ENCODE peak calls at places on chromosomes 4 and X, in seven cellular contexts. One of them, this sample, is unnamed.

GRCh38 chr4:21749936-21750335 is 198.6 kb downstream of the KCNIP4 start:
- DNase-seq in lower lobe of right lung: no peak
- DNase-seq in SK-N-SH: no peak
- DNase-seq in choroid plexus epithelial cell: no peak
- DNase-seq in GM12878: no peak
- DNase-seq in mucosa of descending colon: no peak
- DNase-seq in body of pancreas: no peak
- DNase-seq in this sample: peak; percentile 16

GRCh38 chrX:13103111-13103913 is 58.9 kb upstream of the FAM9C start:
- DNase-seq in GM12878: no peak
- DNase-seq in mucosa of descending colon: no peak
- DNase-seq in lower lobe of right lung: no peak
- DNase-seq in SK-N-SH: no peak
- DNase-seq in body of pancreas: no peak
- DNase-seq in choroid plexus epithelial cell: no peak
- DNase-seq in this sample: no peak

GRCh38 chr4:125043453-125043852 is 271.3 kb upstream of the FAT4 start:
- DNase-seq in SK-N-SH: no peak
- DNase-seq in mucosa of descending colon: no peak
- DNase-seq in choroid plexus epithelial cell: peak; percentile 61
- DNase-seq in body of pancreas: no peak
- DNase-seq in lower lobe of right lung: no peak
- DNase-seq in GM12878: no peak
- DNase-seq in this sample: no peak

GRCh38 chr4:12987284-12987683 is 496.9 kb downstream of the RAB28 start:
- DNase-seq in lower lobe of right lung: no peak
- DNase-seq in SK-N-SH: no peak
- DNase-seq in GM12878: no peak
- DNase-seq in mucosa of descending colon: no peak
- DNase-seq in body of pancreas: no peak
- DNase-seq in choroid plexus epithelial cell: no peak
- DNase-seq in this sample: no peak

GRCh38 chrX:119008122-119008744 is 33.8 kb downstream of the LONRF3 start:
- DNase-seq in mucosa of descending colon: no peak
- DNase-seq in body of pancreas: peak; percentile 25
- DNase-seq in GM12878: no peak
- DNase-seq in choroid plexus epithelial cell: peak; percentile 55
- DNase-seq in SK-N-SH: peak; percentile 43
- DNase-seq in lower lobe of right lung: no peak
- DNase-seq in this sample: peak; percentile 20

GRCh38 chr4:129335263-129335662 is 239.3 kb downstream of the C4orf33 start:
- DNase-seq in mucosa of descending colon: no peak
- DNase-seq in choroid plexus epithelial cell: no peak
- DNase-seq in lower lobe of right lung: no peak
- DNase-seq in SK-N-SH: no peak
- DNase-seq in body of pancreas: no peak
- DNase-seq in GM12878: no peak
- DNase-seq in this sample: no peak

GRCh38 chr4:110616162-110617062 is 6.5 kb downstream of the PITX2 start:
- DNase-seq in GM12878: no peak
- DNase-seq in choroid plexus epithelial cell: no peak
- DNase-seq in SK-N-SH: no peak
- DNase-seq in mucosa of descending colon: no peak
- DNase-seq in body of pancreas: no peak
- DNase-seq in lower lobe of right lung: no peak
- DNase-seq in this sample: no peak

GRCh38 chrX:34909151-34909550 is 33.4 kb upstream of the FAM47B start:
- DNase-seq in mucosa of descending colon: no peak
- DNase-seq in GM12878: no peak
- DNase-seq in lower lobe of right lung: no peak
- DNase-seq in choroid plexus epithelial cell: no peak
- DNase-seq in SK-N-SH: no peak
- DNase-seq in body of pancreas: no peak
- DNase-seq in this sample: no peak

GRCh38 chrX:40434947-40435346 is 145.8 kb upstream of the ATP6AP2 start:
- DNase-seq in lower lobe of right lung: no peak
- DNase-seq in mucosa of descending colon: no peak
- DNase-seq in SK-N-SH: peak; percentile 51
- DNase-seq in GM12878: no peak
- DNase-seq in body of pancreas: no peak
- DNase-seq in choroid plexus epithelial cell: peak; percentile 49
- DNase-seq in this sample: no peak

DNA sequence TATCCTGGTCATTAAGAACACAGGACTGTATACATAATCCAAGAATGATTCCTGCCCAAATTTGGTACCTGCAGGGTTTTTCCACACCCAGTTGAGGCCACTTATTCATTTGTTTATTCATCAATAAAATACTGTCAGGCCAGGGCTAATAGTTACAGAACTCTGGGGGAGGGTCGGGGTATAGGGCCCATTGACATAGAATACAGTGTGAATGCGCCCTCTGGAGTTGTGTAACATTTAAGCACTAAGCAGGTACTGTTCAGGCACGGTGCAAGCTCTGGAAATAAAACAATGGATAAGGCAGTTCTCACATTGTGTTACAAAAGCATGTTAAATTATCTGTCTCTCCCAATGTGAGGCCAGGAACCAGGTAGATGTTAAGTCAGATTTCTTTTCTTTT is 30.8 kb upstream of the LRBA start:
- DNase-seq in body of pancreas: no peak
- DNase-seq in SK-N-SH: peak; percentile 21
- DNase-seq in lower lobe of right lung: no peak
- DNase-seq in GM12878: no peak
- DNase-seq in choroid plexus epithelial cell: no peak
- DNase-seq in mucosa of descending colon: no peak
- DNase-seq in this sample: no peak
- TF ChIP-seq CTCF in body of pancreas: no peak
- TF ChIP-seq CTCF in SK-N-SH: peak; percentile 17
- TF ChIP-seq CTCF in lower lobe of right lung: no peak
- TF ChIP-seq CTCF in GM12878: peak; percentile 34
- TF ChIP-seq CTCF in choroid plexus epithelial cell: no peak
- TF ChIP-seq CTCF in mucosa of descending colon: no peak
- TF ChIP-seq CTCF in this sample: no peak

GRCh38 chrX:22320236-22320635 is 47.5 kb downstream of the CBLL2 start:
- DNase-seq in body of pancreas: no peak
- DNase-seq in GM12878: no peak
- DNase-seq in mucosa of descending colon: no peak
- DNase-seq in lower lobe of right lung: no peak
- DNase-seq in choroid plexus epithelial cell: no peak
- DNase-seq in SK-N-SH: no peak
- DNase-seq in this sample: no peak
- H3K4me3 ChIP-seq in body of pancreas: no peak overlapping the region
- H3K4me3 ChIP-seq in GM12878: no peak overlapping the region
- H3K4me3 ChIP-seq in mucosa of descending colon: no peak overlapping the region
- H3K4me3 ChIP-seq in lower lobe of right lung: no peak overlapping the region
- H3K4me3 ChIP-seq in choroid plexus epithelial cell: no peak overlapping the region
- H3K4me3 ChIP-seq in SK-N-SH: no peak overlapping the region
- H3K4me3 ChIP-seq in this sample: no peak overlapping the region

DNA sequence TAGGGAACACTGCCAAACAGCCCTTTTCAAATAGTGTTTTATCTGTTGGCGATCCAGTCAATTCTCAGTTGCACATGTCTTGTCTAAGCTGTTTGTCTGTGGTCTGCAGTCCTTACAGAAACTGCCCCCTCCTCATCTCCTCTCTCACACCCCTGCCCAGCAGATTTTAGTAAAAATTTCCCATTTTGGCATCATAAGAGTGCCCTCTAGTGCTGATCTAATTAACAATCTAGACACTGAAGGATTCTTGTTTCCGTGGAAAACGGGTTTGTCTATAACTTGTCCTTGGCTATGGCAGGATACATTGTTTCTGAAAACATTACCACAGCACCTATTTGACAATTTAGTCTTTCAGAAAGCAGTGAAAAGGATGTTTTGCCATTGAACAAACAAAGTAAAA is 227.2 kb upstream of the MBNL3 start:
- DNase-seq in choroid plexus epithelial cell: peak; percentile 4
- DNase-seq in GM12878: no peak
- DNase-seq in body of pancreas: no peak
- DNase-seq in lower lobe of right lung: no peak
- DNase-seq in mucosa of descending colon: no peak
- DNase-seq in SK-N-SH: peak; percentile 8
- DNase-seq in this sample: no peak
- TF ChIP-seq CTCF in choroid plexus epithelial cell: peak; percentile 36
- TF ChIP-seq CTCF in GM12878: peak; percentile 9
- TF ChIP-seq CTCF in body of pancreas: no peak
- TF ChIP-seq CTCF in lower lobe of right lung: no peak
- TF ChIP-seq CTCF in mucosa of descending colon: no peak
- TF ChIP-seq CTCF in SK-N-SH: peak; percentile 50
- TF ChIP-seq CTCF in this sample: peak; percentile 34

GRCh38 chr4:37073226-37073840 is 171.2 kb upstream of the NWD2 start:
- DNase-seq in GM12878: peak; percentile 8
- DNase-seq in lower lobe of right lung: no peak
- DNase-seq in body of pancreas: no peak
- DNase-seq in SK-N-SH: peak; percentile 26
- DNase-seq in mucosa of descending colon: no peak
- DNase-seq in choroid plexus epithelial cell: no peak
- DNase-seq in this sample: no peak
- H3K4me3 ChIP-seq in GM12878: no peak overlapping the region
- H3K4me3 ChIP-seq in lower lobe of right lung: no peak overlapping the region
- H3K4me3 ChIP-seq in body of pancreas: no peak overlapping the region
- H3K4me3 ChIP-seq in SK-N-SH: peak overlapping the region; percentile 67
- H3K4me3 ChIP-seq in mucosa of descending colon: no peak overlapping the region
- H3K4me3 ChIP-seq in choroid plexus epithelial cell: no peak overlapping the region
- H3K4me3 ChIP-seq in this sample: no peak overlapping the region

GRCh38 chr4:4306920-4307319 is 16.9 kb downstream of the ZBTB49 start:
- DNase-seq in mucosa of descending colon: no peak
- DNase-seq in GM12878: no peak
- DNase-seq in body of pancreas: no peak
- DNase-seq in lower lobe of right lung: no peak
- DNase-seq in choroid plexus epithelial cell: no peak
- DNase-seq in SK-N-SH: no peak
- DNase-seq in this sample: no peak

GRCh38 chr4:4308800-4309441 is 18.9 kb downstream of the ZBTB49 start:
- DNase-seq in lower lobe of right lung: no peak
- DNase-seq in SK-N-SH: no peak
- DNase-seq in body of pancreas: no peak
- DNase-seq in choroid plexus epithelial cell: peak; percentile 43
- DNase-seq in mucosa of descending colon: no peak
- DNase-seq in GM12878: no peak
- DNase-seq in this sample: peak; percentile 75

DNA sequence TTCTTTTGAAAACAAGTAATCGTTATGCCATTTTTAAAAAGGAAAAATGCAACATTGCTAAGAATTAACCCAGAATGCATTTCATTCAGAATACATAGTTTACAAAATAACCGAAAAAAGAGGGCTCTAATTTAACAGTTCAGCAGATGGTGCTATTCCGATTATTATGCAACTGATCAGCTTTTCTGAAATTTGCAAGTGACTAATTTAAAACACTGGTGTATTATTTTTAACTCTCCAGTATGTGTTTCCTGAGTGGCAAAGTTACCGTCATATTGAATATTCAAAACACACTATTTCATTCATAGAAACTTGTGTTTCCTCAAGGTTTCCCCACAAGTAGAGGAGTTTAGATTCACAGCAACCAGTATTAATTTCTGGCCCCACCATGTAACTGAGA is 21.1 kb downstream of the ZBTB49 start:
- DNase-seq in lower lobe of right lung: no peak
- DNase-seq in GM12878: no peak
- DNase-seq in body of pancreas: no peak
- DNase-seq in mucosa of descending colon: no peak
- DNase-seq in SK-N-SH: no peak
- DNase-seq in choroid plexus epithelial cell: no peak
- DNase-seq in this sample: no peak
- TF ChIP-seq CTCF in lower lobe of right lung: no peak
- TF ChIP-seq CTCF in GM12878: no peak
- TF ChIP-seq CTCF in body of pancreas: no peak
- TF ChIP-seq CTCF in mucosa of descending colon: no peak
- TF ChIP-seq CTCF in SK-N-SH: no peak
- TF ChIP-seq CTCF in choroid plexus epithelial cell: no peak
- TF ChIP-seq CTCF in this sample: no peak